ENCODE peak calls at places on chromosomes 7 and 10, in nine cellular contexts. Q, T, N, K, L, J, H, A and G are unnamed samples.

GRCh38 chr10:88253-88652 is 39.2 kb upstream of the TUBB8 start:
- DNase-seq in Q (no peak), T (no peak), N (no peak), K (no peak), L (peak), J (no peak), H (no peak), A (no peak), G (no peak)

GRCh38 chr10:114026189-114027040 is 17.3 kb upstream of the ADRB1 start:
- DNase-seq in Q (no peak), T (no peak), N (no peak), K (no peak), L (peak), J (peak), H (no peak), A (peak), G (no peak)

GRCh38 chr10:22670796-22671195 is 43.6 kb downstream of the PIP4K2A start:
- DNase-seq in Q (no peak), T (no peak), N (no peak), K (no peak), L (no peak), J (no peak), H (no peak), A (no peak), G (no peak)

GRCh38 chr7:82442492-82443043 is 1.0 kb downstream of the CACNA2D1 start:
- DNase-seq in Q (peak), T (no peak), N (peak), K (peak), L (no peak), J (peak), H (no peak), A (no peak), G (peak)

GRCh38 chr10:5390607-5391205 is 13.9 kb downstream of the TUBAL3 start:
- DNase-seq in Q (no peak), T (no peak), N (no peak), K (no peak), L (no peak), J (no peak), H (no peak), A (no peak), G (no peak)

GRCh38 chr7:101017099-101017777 is 2.6 kb upstream of the MUC17 start:
- DNase-seq in Q (no peak), T (peak), N (peak), K (peak), L (peak), J (no peak), H (peak), A (peak), G (peak)

GRCh38 chr7:149289856-149290255 is 27.9 kb downstream of the ZNF783 start:
- DNase-seq in Q (no peak), T (no peak), N (no peak), K (no peak), L (no peak), J (no peak), H (no peak), A (no peak), G (no peak)

GRCh38 chr7:131007439-131008330 is 273.7 kb upstream of the KLF14 start:
- DNase-seq in Q (peak), T (no peak), N (peak), K (no peak), L (peak), J (peak), H (no peak), A (peak), G (peak)

GRCh38 chr7:114944742-114945625 is 23.1 kb downstream of the MDFIC start:
- DNase-seq in Q (no peak), T (peak), N (peak), K (no peak), L (no peak), J (no peak), H (no peak), A (no peak), G (no peak)

GRCh38 chr10:34889004-34889869 is 74.1 kb upstream of the PARD3 start:
- DNase-seq in Q (no peak), T (no peak), N (no peak), K (no peak), L (peak), J (no peak), H (no peak), A (no peak), G (no peak)